ENCODE peak calls at places on chromosomes 7 and 10, in four cellular contexts. L is breast epithelium, F is IMR-90, E is fibroblast of lung. W is an unnamed sample.

GRCh38 chr7:151115836-151116418 is 29.7 kb downstream of the AGAP3 start:
- DNase-seq in L (peak), F (no peak), E (no peak), W (no peak)

GRCh38 chr7:30743371-30744074 is 8.4 kb upstream of the INMT start:
- DNase-seq in L (no peak), F (peak), E (no peak), W (peak)

GRCh38 chr10:97822261-97822687 is 27.4 kb upstream of the GOLGA7B start:
- DNase-seq in L (peak), F (no peak), E (peak), W (no peak)

GRCh38 chr10:71661942-71662341 is 57.6 kb downstream of the C10orf105 start:
- DNase-seq in L (no peak), F (no peak), E (no peak), W (no peak)

GRCh38 chr10:132517951-132518521 is 19.6 kb upstream of the INPP5A start:
- DNase-seq in L (no peak), F (no peak), E (no peak), W (no peak)

GRCh38 chr10:72276421-72277339 is 3.0 kb downstream of the DDIT4 start:
- DNase-seq in L (peak), F (peak), E (peak), W (peak)

GRCh38 chr7:148735141-148735540 is 36.4 kb downstream of the CUL1 start:
- DNase-seq in L (no peak), F (no peak), E (no peak), W (no peak)

GRCh38 chr10:101050206-101051069 is 11.4 kb upstream of the KAZALD1 start:
- DNase-seq in L (peak), F (no peak), E (peak), W (no peak)

GRCh38 chr7:148108381-148108780 is 482.2 kb upstream of the C7orf33 start:
- DNase-seq in L (no peak), F (no peak), E (no peak), W (no peak)

GRCh38 chr10:75634947-75635346 is 203.5 kb downstream of the LRMDA start:
- DNase-seq in L (no peak), F (no peak), E (no peak), W (no peak)

GRCh38 chr7:76131872-76132271 is 69.8 kb upstream of the SRRM3 start:
- DNase-seq in L (no peak), F (no peak), E (no peak), W (no peak)

GRCh38 chr7:336810-337566 is 47.0 kb downstream of the FOXL3 start:
- DNase-seq in L (no peak), F (no peak), E (no peak), W (no peak)

GRCh38 chr10:131193923-131194322 is 117.6 kb downstream of the TCERG1L start:
- DNase-seq in L (no peak), F (no peak), E (no peak), W (no peak)

GRCh38 chr10:71909399-71910083 is 54.7 kb upstream of the CHST3 start:
- DNase-seq in L (no peak), F (no peak), E (no peak), W (no peak)

GRCh38 chr7:24227603-24228359 is 56.2 kb upstream of the NPY start:
- DNase-seq in L (no peak), F (no peak), E (no peak), W (no peak)

DNA sequence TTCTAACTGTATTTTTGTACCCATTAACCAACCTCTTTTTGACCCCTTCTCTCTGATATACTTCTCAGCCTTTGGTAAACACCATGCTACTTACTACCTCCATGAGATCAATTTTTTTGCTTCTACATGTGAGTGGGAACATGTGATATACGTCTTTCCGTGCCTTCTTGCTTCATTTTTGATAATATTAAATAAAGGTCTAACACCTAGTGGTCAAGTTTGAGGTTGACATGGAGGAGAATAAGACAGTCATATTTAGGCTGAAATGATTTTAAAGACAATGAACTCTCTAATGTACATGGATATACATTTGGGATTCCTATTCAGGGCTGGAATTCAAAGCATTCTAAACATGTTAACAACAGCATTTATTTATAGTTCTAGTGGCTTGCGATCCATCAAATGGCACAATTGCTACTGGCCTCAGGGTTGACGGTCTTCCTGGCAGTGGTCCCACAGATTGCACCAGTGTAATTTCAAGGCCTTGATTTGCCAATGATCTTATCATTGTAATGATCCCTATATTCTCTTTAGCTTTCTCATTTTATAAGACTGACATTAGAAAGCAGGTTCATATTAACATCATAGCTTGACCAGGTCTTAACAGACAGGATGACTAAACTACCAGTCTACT is 315.9 kb upstream of the ETV1 start:
- DNase-seq in L (no peak), F (no peak), E (no peak), W (no peak)
- TF ChIP-seq CTCF in L (no peak), F (no peak), E (no peak), W (no peak)

GRCh38 chr7:84895563-84895962 is 291.3 kb downstream of the SEMA3D start:
- DNase-seq in L (no peak), F (no peak), E (no peak), W (no peak)
- H3K4me3 ChIP-seq in L (no peak), F (no peak), E (no peak), W (no peak)

DNA sequence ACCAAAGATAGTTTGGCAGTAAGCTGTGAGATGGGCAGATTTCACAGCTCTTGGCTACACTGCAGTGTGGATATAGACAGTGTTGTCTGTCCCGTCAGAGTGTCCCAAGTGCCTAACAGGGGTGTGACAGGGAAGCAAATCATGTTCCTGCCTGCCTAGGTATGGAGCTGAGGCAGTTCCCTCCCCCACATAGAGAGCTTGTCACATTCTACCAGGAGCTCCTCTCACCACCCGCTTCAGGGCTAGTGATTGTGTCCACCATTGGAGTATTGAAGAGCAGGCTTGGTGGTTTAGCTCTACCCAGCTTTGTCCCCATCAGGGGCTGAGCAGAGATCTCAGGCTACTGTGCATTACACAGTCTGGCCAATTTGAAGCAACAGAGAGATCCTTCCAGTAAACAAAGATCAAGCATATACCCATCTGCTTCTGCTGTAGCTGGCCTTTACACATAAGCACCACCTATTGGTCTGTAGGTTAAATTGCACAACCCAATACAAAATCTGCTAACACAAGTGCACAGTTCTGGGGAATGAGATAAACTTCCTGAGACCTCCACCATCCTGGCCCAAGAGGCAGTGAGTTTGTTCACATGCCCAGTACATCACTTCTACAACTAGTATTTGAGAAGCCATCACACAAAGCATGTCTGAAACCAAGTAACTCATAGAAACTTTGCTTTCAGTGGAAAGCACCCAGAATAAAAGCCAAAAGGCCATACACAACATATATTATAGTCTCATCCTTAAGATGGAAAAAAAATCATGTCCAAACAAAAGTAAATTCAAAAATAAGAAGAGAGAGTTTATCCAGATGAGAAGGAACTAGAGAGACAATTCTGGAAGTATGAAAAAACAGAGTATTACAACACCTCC is 67.3 kb downstream of the GLCCI1 start:
- DNase-seq in L (no peak), F (peak), E (peak), W (peak)
- TF ChIP-seq CTCF in L (no peak), F (peak), E (peak), W (peak)

DNA sequence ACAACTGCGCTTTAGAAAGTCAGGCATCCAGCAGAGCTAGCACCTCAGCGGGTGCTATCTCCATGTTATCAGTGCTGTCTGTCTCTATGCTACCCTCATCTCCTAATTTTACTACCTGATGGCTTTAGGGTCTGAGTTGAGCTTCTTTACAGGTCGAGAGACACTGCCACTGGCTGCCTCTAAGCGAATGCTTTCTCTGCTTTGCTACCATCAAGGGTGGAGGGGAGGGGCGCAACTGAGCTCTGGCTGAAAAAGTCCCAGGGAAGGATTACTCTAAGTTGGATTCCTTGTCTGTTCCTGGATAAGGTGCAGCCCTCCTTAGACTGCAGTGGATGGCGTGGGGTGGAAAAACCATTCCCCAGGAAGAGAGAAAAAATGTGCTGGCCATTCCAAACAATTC is 105.7 kb downstream of the CDK14 start:
- DNase-seq in L (no peak), F (no peak), E (no peak), W (no peak)
- H3K4me3 ChIP-seq in L (peak), F (no peak), E (no peak), W (no peak)

GRCh38 chr7:55144333-55144954 is 125.6 kb downstream of the EGFR start:
- DNase-seq in L (no peak), F (no peak), E (no peak), W (peak)
- TF ChIP-seq CTCF in L (no peak), F (peak), E (peak), W (peak)

DNA sequence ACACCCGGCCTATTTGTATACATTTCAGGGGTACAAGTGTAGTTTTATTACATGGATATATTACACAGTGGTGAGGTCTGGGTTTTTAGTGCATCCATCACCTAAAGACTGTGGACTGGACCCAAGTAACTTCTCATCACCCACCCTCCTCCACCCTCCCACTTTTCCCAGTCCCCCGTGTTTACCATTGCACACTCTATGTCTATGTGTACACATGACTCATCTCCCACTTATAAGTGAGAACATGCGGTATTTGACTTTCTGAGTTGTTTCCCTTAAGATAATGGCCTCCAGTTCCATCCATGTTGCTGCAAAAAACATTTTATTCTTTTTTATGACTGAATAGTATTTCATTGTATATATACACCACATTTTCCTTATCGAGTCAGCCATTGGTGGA is 98.9 kb upstream of the WAC start:
- DNase-seq in L (no peak), F (no peak), E (no peak), W (no peak)
- H3K4me3 ChIP-seq in L (no peak), F (no peak), E (no peak), W (no peak)

GRCh38 chr7:135712796-135713195 is 15.2 kb downstream of the SLC13A4 start:
- DNase-seq in L (no peak), F (no peak), E (no peak), W (no peak)

GRCh38 chr7:135710417-135711138 is 17.4 kb downstream of the SLC13A4 start:
- DNase-seq in L (no peak), F (no peak), E (no peak), W (no peak)

GRCh38 chr7:135714534-135715009 is 13.4 kb downstream of the SLC13A4 start:
- DNase-seq in L (no peak), F (peak), E (peak), W (peak)

GRCh38 chr7:135713836-135714470 is 14.0 kb downstream of the SLC13A4 start:
- DNase-seq in L (no peak), F (no peak), E (peak), W (peak)

DNA sequence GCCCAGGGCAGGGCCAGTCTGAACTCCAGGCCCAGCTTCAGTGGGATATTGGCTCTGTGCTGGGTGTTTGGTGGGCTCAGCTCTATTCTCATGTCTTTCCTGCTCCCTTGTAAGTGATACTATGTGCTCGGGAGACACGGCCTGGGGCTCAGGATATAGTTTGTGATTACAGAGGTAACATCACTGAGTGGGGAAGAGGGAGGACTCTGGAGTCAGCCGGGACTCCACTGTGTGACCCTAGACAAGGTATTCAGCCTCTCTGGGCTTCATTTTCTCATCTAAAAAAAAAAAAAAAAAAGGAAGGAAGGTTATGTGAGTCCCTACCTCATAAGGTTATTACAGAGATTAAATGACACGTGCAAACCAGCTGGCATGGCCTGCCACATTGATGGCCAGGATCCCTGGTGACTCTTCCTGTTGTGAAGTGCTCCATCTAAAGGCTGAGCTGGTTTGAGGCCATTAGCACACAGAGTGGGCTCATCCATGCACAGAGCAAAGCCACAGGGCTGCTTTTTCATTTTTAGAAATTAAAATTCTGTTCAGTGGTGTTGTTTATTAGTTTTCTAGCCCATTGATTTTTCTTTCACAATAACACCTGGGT is 15.7 kb downstream of the SLC13A4 start:
- DNase-seq in L (no peak), F (no peak), E (no peak), W (peak)
- TF ChIP-seq CTCF in L (no peak), F (peak), E (no peak), W (no peak)

GRCh38 chr7:27205325-27206280 is 5.7 kb upstream of the HOXA13 start:
- DNase-seq in L (no peak), F (no peak), E (no peak), W (no peak)
- H3K4me3 ChIP-seq in L (peak), F (no peak), E (no peak), W (peak)

GRCh38 chr10:85861513-85862197 is 504.9 kb downstream of the GRID1 start:
- DNase-seq in L (no peak), F (no peak), E (no peak), W (no peak)

GRCh38 chr10:85859859-85860258 is 506.7 kb downstream of the GRID1 start:
- DNase-seq in L (no peak), F (no peak), E (no peak), W (no peak)

GRCh38 chr10:85857791-85858190 is 508.8 kb downstream of the GRID1 start:
- DNase-seq in L (no peak), F (no peak), E (no peak), W (no peak)

GRCh38 chr10:85857305-85857704 is 509.3 kb downstream of the GRID1 start:
- DNase-seq in L (no peak), F (no peak), E (no peak), W (no peak)

GRCh38 chr10:85858776-85859515 is 507.6 kb downstream of the GRID1 start:
- DNase-seq in L (no peak), F (no peak), E (peak), W (no peak)
- TF ChIP-seq CTCF in L (no peak), F (no peak), E (no peak), W (no peak)

GRCh38 chr7:69656077-69656476 is 57.8 kb downstream of the AUTS2 start:
- DNase-seq in L (no peak), F (no peak), E (no peak), W (no peak)

GRCh38 chr7:69656890-69657289 is 58.6 kb downstream of the AUTS2 start:
- DNase-seq in L (peak), F (no peak), E (peak), W (peak)

GRCh38 chr7:69652947-69653701 is 54.8 kb downstream of the AUTS2 start:
- DNase-seq in L (no peak), F (no peak), E (no peak), W (no peak)

GRCh38 chr7:69654381-69654780 is 56.1 kb downstream of the AUTS2 start:
- DNase-seq in L (peak), F (no peak), E (no peak), W (peak)

GRCh38 chr7:69654849-69655707 is 56.8 kb downstream of the AUTS2 start:
- DNase-seq in L (no peak), F (no peak), E (no peak), W (no peak)
- H3K4me3 ChIP-seq in L (no peak), F (no peak), E (no peak), W (no peak)